ENCODE peak calls at places on chromosome 14, in ten cellular contexts. Q, A, L, H, V, P, Y, R, M and J are unnamed samples.

GRCh38 chr14:94135476-94135875 is 6.1 kb upstream of the IFI27L2 start:
- DNase-seq in Q (no peak), P (no peak), A (no peak), L (no peak), H (no peak), Y (no peak), V (no peak), R (no peak), M (no peak), J (no peak)

GRCh38 chr14:104393898-104394605 is 185.5 kb upstream of the C14orf180 start:
- DNase-seq in Y (no peak), M (no peak), Q (no peak), L (peak), V (peak), H (peak), A (no peak), P (no peak), R (no peak), J (no peak)

GRCh38 chr14:21088687-21089086 is 9.8 kb downstream of the ZNF219 start:
- DNase-seq in A (no peak), P (peak), H (no peak), R (no peak), L (no peak), V (no peak), Q (no peak), M (no peak), Y (no peak), J (no peak)

GRCh38 chr14:58919262-58919661 is 269.2 kb upstream of the DAAM1 start:
- DNase-seq in M (no peak), P (no peak), V (no peak), H (no peak), Q (no peak), A (no peak), R (peak), Y (no peak), L (no peak), J (no peak)

GRCh38 chr14:22399776-22400175 is 189.2 kb downstream of the DAD1 start:
- DNase-seq in Q (no peak), L (no peak), M (no peak), H (no peak), V (no peak), Y (no peak), A (no peak), R (no peak), P (no peak), J (no peak)

GRCh38 chr14:61749264-61749663 is 13.0 kb upstream of the SNAPC1 start:
- DNase-seq in L (no peak), R (no peak), M (no peak), Q (no peak), A (peak), Y (no peak), H (peak), P (no peak), V (no peak), J (no peak)

GRCh38 chr14:78764240-78764639 is 594.1 kb downstream of the NRXN3 start:
- DNase-seq in M (no peak), H (peak), R (no peak), Q (no peak), Y (peak), V (no peak), L (no peak), P (no peak), A (peak), J (peak)

GRCh38 chr14:48382961-48383360 is 707.6 kb upstream of the MDGA2 start:
- DNase-seq in M (no peak), Y (no peak), P (no peak), H (no peak), V (no peak), L (no peak), Q (no peak), A (no peak), R (no peak), J (no peak)

GRCh38 chr14:63659726-63660125 is 18.1 kb upstream of the WDR89 start:
- DNase-seq in P (no peak), L (no peak), Q (peak), Y (no peak), V (no peak), R (no peak), M (no peak), A (peak), H (no peak), J (peak)

GRCh38 chr14:50957296-50957695 is 13.0 kb upstream of the PYGL start:
- DNase-seq in H (peak), L (no peak), R (no peak), P (no peak), Q (no peak), Y (peak), M (no peak), V (no peak), A (peak), J (no peak)

GRCh38 chr14:53526190-53526589 is 373.1 kb upstream of the DDHD1 start:
- DNase-seq in L (no peak), R (no peak), H (no peak), P (no peak), Q (no peak), A (no peak), Y (no peak), V (no peak), M (no peak), J (no peak)

GRCh38 chr14:70571139-70571538 is 29.3 kb downstream of the MED6 start:
- DNase-seq in Q (no peak), A (no peak), V (no peak), H (no peak), P (no peak), R (no peak), M (no peak), L (no peak), Y (no peak), J (no peak)

GRCh38 chr14:105857816-105858675 is 331.7 kb downstream of the TMEM121 start:
- DNase-seq in V (peak), L (no peak), A (no peak), M (no peak), R (no peak), Y (no peak), P (no peak), Q (peak), H (no peak), J (no peak)

GRCh38 chr14:36094963-36095362 is 81.6 kb downstream of the PTCSC3 start:
- DNase-seq in H (no peak), Y (no peak), M (no peak), R (no peak), V (no peak), A (no peak), P (no peak), Q (no peak), L (no peak), J (no peak)

GRCh38 chr14:99430491-99430890 is 50.2 kb downstream of the SETD3 start:
- DNase-seq in Y (no peak), Q (peak), L (no peak), A (no peak), H (peak), R (no peak), P (no peak), V (peak), M (no peak), J (peak)
- TF ChIP-seq CTCF in Y (peak), Q (peak), L (no peak), A (peak), H (no peak), R (peak), P (no peak), V (peak), M (peak), J (no peak)

GRCh38 chr14:41280745-41281144 is 325.9 kb upstream of the LRFN5 start:
- DNase-seq in M (no peak), A (peak), Y (no peak), L (no peak), P (no peak), Q (no peak), H (peak), R (no peak), V (no peak), J (no peak)
- TF ChIP-seq CTCF in M (no peak), A (peak), Y (no peak), L (no peak), P (no peak), Q (no peak), H (peak), R (peak), V (peak), J (no peak)

DNA sequence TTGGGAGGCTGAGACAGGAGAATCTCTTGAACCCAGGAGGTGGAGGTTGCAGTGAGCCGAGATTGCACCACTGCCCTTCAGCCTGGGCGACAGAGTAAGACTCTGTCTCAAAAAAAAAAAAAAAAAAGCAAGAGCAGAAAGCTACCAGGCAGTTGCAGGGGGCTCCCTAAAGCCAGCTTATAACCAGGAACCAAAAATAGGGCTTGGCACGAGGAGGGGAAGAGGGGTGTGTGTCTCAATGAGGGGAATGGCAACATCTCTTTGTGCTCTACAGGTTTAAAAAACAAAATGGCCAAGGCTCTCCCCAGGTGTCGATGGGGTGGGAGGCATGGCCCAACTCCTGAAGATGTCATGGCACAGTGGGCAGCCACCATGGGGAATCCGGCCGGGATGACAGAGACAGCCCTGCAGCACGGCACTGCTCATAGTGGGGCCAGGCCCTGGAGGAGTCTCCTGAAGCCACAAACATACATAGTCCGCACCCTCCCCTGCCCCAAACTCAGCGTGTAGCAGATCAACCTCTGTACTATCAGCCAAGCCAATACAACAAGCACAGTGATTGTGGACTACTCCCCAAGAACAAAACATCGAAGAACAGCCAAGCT is 16.0 kb upstream of the EIF5 start:
- DNase-seq in Q (no peak), H (no peak), V (no peak), P (no peak), Y (no peak), R (no peak), A (no peak), L (no peak), M (no peak), J (no peak)
- TF ChIP-seq CTCF in Q (no peak), H (no peak), V (no peak), P (no peak), Y (no peak), R (no peak), A (no peak), L (no peak), M (no peak), J (no peak)

DNA sequence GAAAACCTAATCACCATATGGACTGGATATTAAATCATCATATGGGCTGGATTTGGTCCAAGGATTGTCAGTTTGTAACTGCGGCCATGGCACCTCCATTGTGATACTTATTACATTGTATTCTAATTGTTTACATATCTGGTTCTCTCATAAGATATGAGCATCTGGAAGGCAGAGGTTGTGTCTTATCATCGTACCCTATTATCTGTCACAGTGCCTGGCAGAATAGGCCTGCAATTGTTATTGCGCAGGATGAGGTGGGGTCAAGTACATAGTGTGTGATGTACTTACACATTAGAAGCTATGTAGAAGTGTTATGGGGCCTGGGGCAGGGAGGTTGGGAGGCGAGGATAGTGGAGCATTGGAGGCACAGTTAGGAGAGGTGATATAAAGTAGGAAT is 4.7 kb downstream of the IFT43 start:
- DNase-seq in R (no peak), L (no peak), A (no peak), Y (no peak), H (no peak), P (no peak), M (no peak), V (no peak), Q (no peak), J (no peak)
- TF ChIP-seq CTCF in R (no peak), L (no peak), A (no peak), Y (no peak), H (no peak), P (no peak), M (no peak), V (no peak), Q (no peak), J (no peak)